ENCODE peak calls at places on chromosome 12, in five cellular contexts. G is IMR-90, C is A549, W is HCT116, A is HepG2. L is an unnamed sample.

GRCh38 chr12:50246159-50246865 is 37.0 kb downstream of the LIMA1 start:
- DNase-seq in G (no peak), C (no peak), W (no peak), A (no peak), L (no peak)

GRCh38 chr12:18753481-18754117 is 15.7 kb downstream of the CAPZA3 start:
- DNase-seq in G (peak), C (no peak), W (no peak), A (no peak), L (no peak)

GRCh38 chr12:10288989-10289388 is 18.7 kb upstream of the KLRD1 start:
- DNase-seq in G (no peak), C (no peak), W (no peak), A (no peak), L (no peak)

GRCh38 chr12:103751171-103751570 is 89.9 kb downstream of the NT5DC3 start:
- DNase-seq in G (no peak), C (peak), W (no peak), A (no peak), L (peak)

GRCh38 chr12:109715310-109716091 is 1.9 kb downstream of the FAM222A start:
- DNase-seq in G (no peak), C (no peak), W (no peak), A (no peak), L (peak)

GRCh38 chr12:123532808-123533649 is 490 bp downstream of the RILPL1 start:
- DNase-seq in G (peak), C (peak), W (no peak), A (peak), L (peak)

GRCh38 chr12:3536096-3536875 is 45.3 kb downstream of the PRMT8 start:
- DNase-seq in G (no peak), C (no peak), W (no peak), A (no peak), L (no peak)

GRCh38 chr12:91877461-91878230 is 268.0 kb downstream of the BTG1 start:
- DNase-seq in G (no peak), C (no peak), W (no peak), A (no peak), L (no peak)

GRCh38 chr12:89225808-89226368 is 126.4 kb downstream of the DUSP6 start:
- DNase-seq in G (peak), C (no peak), W (peak), A (no peak), L (no peak)

GRCh38 chr12:601976-602699 is 61.1 kb downstream of the NINJ2 start:
- DNase-seq in G (no peak), C (no peak), W (no peak), A (no peak), L (no peak)

GRCh38 chr12:132479938-132480619 is 9.9 kb upstream of the FBRSL1 start:
- DNase-seq in G (no peak), C (no peak), W (no peak), A (no peak), L (no peak)

GRCh38 chr12:54032627-54033100 is at the start of gene HOXC5:
- DNase-seq in G (peak), C (peak), W (peak), A (peak), L (peak)

GRCh38 chr12:102753802-102754201 is 163.2 kb downstream of the PAH start:
- DNase-seq in G (no peak), C (no peak), W (no peak), A (no peak), L (no peak)

GRCh38 chr12:117904051-117904450 is 64.7 kb downstream of the KSR2 start:
- DNase-seq in G (no peak), C (no peak), W (no peak), A (no peak), L (no peak)

GRCh38 chr12:34294671-34295365 is 272.5 kb downstream of the ALG10 start:
- DNase-seq in G (no peak), C (no peak), W (no peak), A (no peak), L (no peak)

GRCh38 chr12:34297126-34297789 is 275.0 kb downstream of the ALG10 start:
- DNase-seq in G (no peak), C (no peak), W (no peak), A (no peak), L (no peak)

GRCh38 chr12:34295366-34296142 is 273.3 kb downstream of the ALG10 start:
- DNase-seq in G (no peak), C (no peak), W (no peak), A (no peak), L (no peak)

GRCh38 chr12:34297790-34298164 is 275.5 kb downstream of the ALG10 start:
- DNase-seq in G (no peak), C (no peak), W (no peak), A (no peak), L (no peak)

GRCh38 chr12:34296143-34297041 is 274.1 kb downstream of the ALG10 start:
- DNase-seq in G (no peak), C (no peak), W (no peak), A (no peak), L (no peak)
- TF ChIP-seq CEBPB in G (no peak), C (no peak), W (no peak), A (no peak), L (no peak)

GRCh38 chr12:77325505-77325904 is 260.1 kb upstream of the E2F7 start:
- DNase-seq in G (no peak), C (no peak), W (no peak), A (no peak), L (no peak)
- TF ChIP-seq CEBPB in G (no peak), C (no peak), W (no peak), A (no peak), L (no peak)

GRCh38 chr12:121894633-121895032 is 6.0 kb downstream of the PSMD9 start:
- DNase-seq in G (peak), C (peak), W (no peak), A (peak), L (peak)
- TF ChIP-seq CEBPB in G (no peak), C (no peak), W (no peak), A (no peak), L (no peak)

GRCh38 chr12:6383572-6384498 is at the start of gene LTBR:
- DNase-seq in G (peak), C (peak), W (no peak), A (peak), L (peak)
- TF ChIP-seq CEBPB in G (peak), C (peak), W (no peak), A (peak), L (peak)

GRCh38 chr12:52023182-52023975 is 16.6 kb downstream of the TAMALIN start:
- DNase-seq in G (peak), C (peak), W (peak), A (peak), L (peak)

GRCh38 chr12:52025301-52026172 is 18.8 kb downstream of the TAMALIN start:
- DNase-seq in G (peak), C (peak), W (peak), A (peak), L (peak)

GRCh38 chr12:52026267-52026666 is 19.5 kb downstream of the TAMALIN start:
- DNase-seq in G (no peak), C (no peak), W (no peak), A (no peak), L (no peak)

GRCh38 chr12:52022841-52023181 is 16.1 kb downstream of the TAMALIN start:
- DNase-seq in G (no peak), C (peak), W (no peak), A (peak), L (peak)

GRCh38 chr12:52023976-52024688 is 17.4 kb downstream of the TAMALIN start:
- DNase-seq in G (no peak), C (no peak), W (no peak), A (no peak), L (peak)
- TF ChIP-seq CEBPB in G (no peak), C (no peak), W (no peak), A (no peak), L (no peak)

GRCh38 chr12:64538146-64538545 is 72.1 kb upstream of the RASSF3 start:
- DNase-seq in G (peak), C (no peak), W (no peak), A (no peak), L (no peak)

GRCh38 chr12:64532734-64533351 is 77.5 kb upstream of the RASSF3 start:
- DNase-seq in G (no peak), C (no peak), W (no peak), A (no peak), L (no peak)

GRCh38 chr12:64530566-64530965 is 78.6 kb downstream of the TBK1 start:
- DNase-seq in G (no peak), C (no peak), W (no peak), A (no peak), L (no peak)

GRCh38 chr12:64531665-64532334 is 78.5 kb upstream of the RASSF3 start:
- DNase-seq in G (no peak), C (no peak), W (no peak), A (no peak), L (no peak)

GRCh38 chr12:64534672-64535199 is 75.6 kb upstream of the RASSF3 start:
- DNase-seq in G (no peak), C (no peak), W (no peak), A (no peak), L (no peak)
- TF ChIP-seq CEBPB in G (no peak), C (no peak), W (no peak), A (no peak), L (no peak)

GRCh38 chr12:61523276-61523992 is 736.8 kb upstream of the USP15 start:
- DNase-seq in G (no peak), C (no peak), W (no peak), A (no peak), L (no peak)
- TF ChIP-seq CEBPB in G (no peak), C (no peak), W (no peak), A (no peak), L (no peak)

GRCh38 chr12:57049047-57049446 is 882 bp downstream of the MYO1A start:
- DNase-seq in G (no peak), C (no peak), W (no peak), A (peak), L (no peak)

GRCh38 chr12:57048423-57048822 is 1.5 kb downstream of the MYO1A start:
- DNase-seq in G (no peak), C (no peak), W (no peak), A (no peak), L (peak)

GRCh38 chr12:57046392-57046791 is 3.5 kb downstream of the MYO1A start:
- DNase-seq in G (no peak), C (no peak), W (no peak), A (no peak), L (no peak)

GRCh38 chr12:57047981-57048380 is 1.9 kb downstream of the MYO1A start:
- DNase-seq in G (peak), C (no peak), W (no peak), A (no peak), L (no peak)

GRCh38 chr12:57046947-57047890 is 2.7 kb downstream of the MYO1A start:
- DNase-seq in G (no peak), C (no peak), W (no peak), A (no peak), L (no peak)
- TF ChIP-seq CEBPB in G (no peak), C (no peak), W (no peak), A (no peak), L (no peak)

GRCh38 chr12:68497702-68498101 is 113.0 kb upstream of the RAP1B start:
- DNase-seq in G (peak), C (no peak), W (peak), A (no peak), L (peak)
- TF ChIP-seq CEBPB in G (no peak), C (no peak), W (no peak), A (no peak), L (no peak)

GRCh38 chr12:111393700-111394275 is 11.9 kb upstream of the SH2B3 start:
- DNase-seq in G (peak), C (no peak), W (no peak), A (no peak), L (no peak)
- TF ChIP-seq CEBPB in G (no peak), C (no peak), W (no peak), A (no peak), L (peak)

L was measured in K562.